ENCODE peak calls at places on chromosomes 3 and 15, in six cellular contexts. One of them, this sample, is unnamed.

GRCh38 chr15:89121414-89121813 is 33.2 kb downstream of the ABHD2 start:
- DNase-seq in spleen: no peak
- DNase-seq in fibroblast of the conjunctiva: no peak
- DNase-seq in body of pancreas: peak; percentile 69
- DNase-seq in stimulated activated CD8-positive, alpha-beta memory T cell treated with anti-CD3 and anti-CD28 coated beads, Interleukin-15, amount 100 ng/mL, for 24 hours: no peak
- DNase-seq in HCEC 1CT: no peak
- DNase-seq in this sample: no peak

GRCh38 chr3:10666621-10667020 is 149.4 kb upstream of the SLC6A11 start:
- DNase-seq in spleen: no peak
- DNase-seq in fibroblast of the conjunctiva: no peak
- DNase-seq in body of pancreas: no peak
- DNase-seq in stimulated activated CD8-positive, alpha-beta memory T cell treated with anti-CD3 and anti-CD28 coated beads, Interleukin-15, amount 100 ng/mL, for 24 hours: no peak
- DNase-seq in HCEC 1CT: no peak
- DNase-seq in this sample: peak; percentile 9

GRCh38 chr3:1183320-1184048 is 90.7 kb downstream of the CNTN6 start:
- DNase-seq in spleen: no peak
- DNase-seq in fibroblast of the conjunctiva: peak; percentile 69
- DNase-seq in body of pancreas: no peak
- DNase-seq in stimulated activated CD8-positive, alpha-beta memory T cell treated with anti-CD3 and anti-CD28 coated beads, Interleukin-15, amount 100 ng/mL, for 24 hours: no peak
- DNase-seq in HCEC 1CT: no peak
- DNase-seq in this sample: no peak

GRCh38 chr15:46555547-46555946 is 920.7 kb downstream of the SQOR start:
- DNase-seq in spleen: no peak
- DNase-seq in fibroblast of the conjunctiva: no peak
- DNase-seq in body of pancreas: no peak
- DNase-seq in stimulated activated CD8-positive, alpha-beta memory T cell treated with anti-CD3 and anti-CD28 coated beads, Interleukin-15, amount 100 ng/mL, for 24 hours: no peak
- DNase-seq in HCEC 1CT: no peak
- DNase-seq in this sample: no peak

GRCh38 chr15:85049805-85050204 is 68.1 kb downstream of the PDE8A start:
- DNase-seq in spleen: no peak
- DNase-seq in fibroblast of the conjunctiva: no peak
- DNase-seq in body of pancreas: no peak
- DNase-seq in stimulated activated CD8-positive, alpha-beta memory T cell treated with anti-CD3 and anti-CD28 coated beads, Interleukin-15, amount 100 ng/mL, for 24 hours: no peak
- DNase-seq in HCEC 1CT: no peak
- DNase-seq in this sample: no peak

GRCh38 chr3:126446791-126447190 is 28.9 kb downstream of the ZXDC start:
- DNase-seq in spleen: peak; percentile 42
- DNase-seq in fibroblast of the conjunctiva: no peak
- DNase-seq in body of pancreas: no peak
- DNase-seq in stimulated activated CD8-positive, alpha-beta memory T cell treated with anti-CD3 and anti-CD28 coated beads, Interleukin-15, amount 100 ng/mL, for 24 hours: no peak
- DNase-seq in HCEC 1CT: no peak
- DNase-seq in this sample: peak; percentile 10

GRCh38 chr3:68893600-68894239 is 38.6 kb downstream of the TAFA4 start:
- DNase-seq in spleen: no peak
- DNase-seq in fibroblast of the conjunctiva: peak; percentile 18
- DNase-seq in body of pancreas: no peak
- DNase-seq in stimulated activated CD8-positive, alpha-beta memory T cell treated with anti-CD3 and anti-CD28 coated beads, Interleukin-15, amount 100 ng/mL, for 24 hours: no peak
- DNase-seq in HCEC 1CT: peak; percentile 42
- DNase-seq in this sample: peak; percentile 58

GRCh38 chr3:31341130-31341529 is 191.6 kb upstream of the STT3B start:
- DNase-seq in spleen: no peak
- DNase-seq in fibroblast of the conjunctiva: no peak
- DNase-seq in body of pancreas: no peak
- DNase-seq in stimulated activated CD8-positive, alpha-beta memory T cell treated with anti-CD3 and anti-CD28 coated beads, Interleukin-15, amount 100 ng/mL, for 24 hours: no peak
- DNase-seq in HCEC 1CT: no peak
- DNase-seq in this sample: peak; percentile 52

GRCh38 chr3:196942915-196943277 is 568 bp upstream of the NCBP2 start:
- DNase-seq in spleen: no peak
- DNase-seq in fibroblast of the conjunctiva: no peak
- DNase-seq in body of pancreas: peak; percentile 37
- DNase-seq in stimulated activated CD8-positive, alpha-beta memory T cell treated with anti-CD3 and anti-CD28 coated beads, Interleukin-15, amount 100 ng/mL, for 24 hours: no peak
- DNase-seq in HCEC 1CT: no peak
- DNase-seq in this sample: peak; percentile 23